ENCODE peak calls at places on chromosomes 12 and 14, in seven cellular contexts. P, H, I, S, G, D and B are unnamed samples.

GRCh38 chr12:19402743-19403400 is 36.4 kb upstream of the AEBP2 start:
- DNase-seq in P (no peak), H (no peak), I (no peak), S (peak; percentile 73), G (no peak), D (peak; percentile 28), B (no peak)

GRCh38 chr12:131919366-131920156 is 9.5 kb upstream of the PUS1 start:
- DNase-seq in P (no peak), H (no peak), I (no peak), S (no peak), G (peak; percentile 33), D (no peak), B (no peak)

GRCh38 chr14:62015945-62016344 is 253.7 kb downstream of the SNAPC1 start:
- DNase-seq in P (no peak), H (no peak), I (no peak), S (peak; percentile 9), G (no peak), D (no peak), B (no peak)

GRCh38 chr12:90234455-90234854 is 525.8 kb upstream of the ATP2B1 start:
- DNase-seq in P (no peak), H (no peak), I (no peak), S (peak; percentile 32), G (no peak), D (no peak), B (no peak)

GRCh38 chr14:36767603-36768281 is 106.1 kb downstream of the PAX9 start:
- DNase-seq in P (peak; percentile 27), H (no peak), I (no peak), S (no peak), G (no peak), D (no peak), B (no peak)

GRCh38 chr14:60106341-60106740 is 14.6 kb downstream of the PCNX4 start:
- DNase-seq in P (no peak), H (no peak), I (no peak), S (peak; percentile 54), G (no peak), D (no peak), B (no peak)

GRCh38 chr12:41013921-41014642 is 174.0 kb upstream of the PDZRN4 start:
- DNase-seq in P (no peak), H (no peak), I (no peak), S (no peak), G (no peak), D (no peak), B (no peak)

GRCh38 chr14:98666545-98666944 is 605.5 kb downstream of the BCL11B start:
- DNase-seq in P (no peak), H (no peak), I (no peak), S (no peak), G (no peak), D (no peak), B (no peak)